ENCODE peak calls at places on chromosomes 12 and 14, in six cellular contexts. Z is thoracic aorta, E is PC-9, M is endodermal cell, Y is psoas muscle, H is left lung. Q is an unnamed sample.

GRCh38 chr14:19800282-19801117 is 3.1 kb upstream of the OR4N2 start:
- DNase-seq in M (no peak), Y (no peak), E (no peak), H (no peak), Z (no peak), Q (peak; percentile 64)

GRCh38 chr12:57404966-57405640 is 25.7 kb downstream of the R3HDM2 start:
- DNase-seq in M (no peak), E (no peak), H (no peak), Y (no peak), Z (no peak), Q (no peak)

GRCh38 chr12:28415755-28416154 is 225.5 kb downstream of the CCDC91 start:
- DNase-seq in M (no peak), Z (no peak), H (no peak), E (no peak), Y (no peak), Q (no peak)

GRCh38 chr12:96431067-96431466 is 30.8 kb upstream of the CDK17 start:
- DNase-seq in H (no peak), M (peak; percentile 59), Y (no peak), E (no peak), Z (no peak), Q (no peak)

GRCh38 chr12:49733219-49734017 is 7.9 kb upstream of the TMBIM6 start:
- DNase-seq in E (no peak), H (no peak), Z (no peak), M (peak; percentile 78), Y (no peak), Q (no peak)

GRCh38 chr14:54348923-54349615 is 47.7 kb upstream of the CDKN3 start:
- DNase-seq in M (peak; percentile 65), Y (peak; percentile 34), H (no peak), Z (no peak), E (no peak), Q (no peak)

GRCh38 chr12:16012086-16012485 is 101.0 kb downstream of the DERA start:
- DNase-seq in Y (peak; percentile 30), H (peak; percentile 47), M (no peak), Z (no peak), E (no peak), Q (no peak)

GRCh38 chr14:65164068-65164824 is 61.9 kb upstream of the MAX start:
- DNase-seq in Z (no peak), M (no peak), Y (no peak), H (no peak), E (peak; percentile 34), Q (no peak)

GRCh38 chr12:6606331-6607131 is 648 bp downstream of the CHD4 start:
- DNase-seq in Z (peak; percentile 43), E (peak; percentile 39), M (peak; percentile 74), Y (peak; percentile 82), H (peak; percentile 71), Q (peak; percentile 88)

GRCh38 chr12:6604254-6605029 is 2.7 kb downstream of the CHD4 start:
- DNase-seq in M (no peak), H (no peak), Z (no peak), Y (no peak), E (no peak), Q (no peak)

GRCh38 chr12:6605425-6606330 is 1.5 kb downstream of the CHD4 start:
- DNase-seq in H (no peak), E (peak; percentile 31), Y (peak; percentile 25), Z (no peak), M (peak; percentile 85), Q (no peak)

GRCh38 chr12:6608592-6609311 is 1.6 kb upstream of the CHD4 start:
- DNase-seq in M (peak; percentile 77), Z (no peak), E (no peak), Y (peak; percentile 41), H (peak; percentile 52), Q (peak; percentile 82)

DNA sequence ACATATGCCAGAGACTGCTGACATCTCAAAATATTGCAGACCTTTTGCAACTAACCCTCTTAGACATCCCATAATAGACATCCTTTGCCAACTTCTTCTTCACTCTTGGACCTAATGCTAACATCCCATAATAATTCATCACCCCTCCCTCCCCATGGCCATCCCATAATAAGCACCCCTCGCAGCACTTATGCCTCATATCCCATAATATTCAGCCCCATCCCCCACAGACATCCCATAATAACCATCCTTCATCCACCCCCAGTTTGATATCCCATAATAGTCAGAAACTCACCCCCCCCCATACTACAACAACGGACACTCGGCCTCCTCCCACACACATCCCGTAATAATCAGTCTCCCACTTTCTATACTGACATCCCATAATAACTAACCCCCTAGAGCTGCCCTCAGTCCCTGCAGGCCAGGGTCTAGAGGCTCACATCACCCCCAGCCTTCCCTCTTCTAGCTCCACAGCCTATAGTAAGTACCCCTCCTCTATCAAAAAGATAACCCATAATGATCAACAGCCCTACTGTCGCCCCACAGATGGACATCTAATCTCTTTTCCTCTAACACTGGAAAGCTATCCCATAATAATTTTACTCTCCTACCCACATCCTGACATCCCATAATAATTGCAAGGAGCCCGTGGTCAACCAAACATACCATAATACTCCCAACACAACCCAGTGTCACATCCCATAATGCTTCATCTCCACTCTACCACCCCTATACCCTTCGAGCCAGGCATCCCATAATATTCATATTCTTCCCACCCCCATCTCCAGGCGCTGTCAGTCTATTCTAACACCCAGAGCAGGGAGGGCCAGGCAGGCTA is 792 bp upstream of the CHD4 start:
- DNase-seq in E (peak; percentile 83), Z (peak; percentile 48), H (no peak), Y (no peak), M (peak; percentile 82), Q (no peak)
- H3K4me3 ChIP-seq in E (no peak overlapping the region), Z (no peak overlapping the region), H (no peak overlapping the region), Y (no peak overlapping the region), M (no peak overlapping the region), Q (no peak overlapping the region)

DNA sequence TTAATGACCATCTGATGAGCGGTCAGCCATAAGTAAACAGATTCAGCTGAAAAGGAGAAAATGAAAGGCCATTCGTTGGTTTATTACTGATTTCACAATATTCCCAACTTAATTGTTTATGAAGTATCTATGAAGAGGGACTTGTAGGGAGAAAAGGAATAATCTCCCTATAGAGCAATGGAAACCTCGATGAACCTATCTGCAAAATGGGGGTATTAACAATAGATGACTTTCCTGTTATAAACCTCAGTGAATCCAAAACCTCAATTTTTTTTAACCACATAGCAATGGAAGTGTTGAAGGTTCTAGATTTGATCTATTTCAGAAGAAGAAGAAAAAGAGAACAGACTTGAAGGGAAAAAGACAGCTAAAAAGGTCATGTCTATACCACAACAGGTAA is 2.0 kb downstream of the WIF1 start:
- DNase-seq in Z (no peak), E (no peak), H (no peak), M (no peak), Y (no peak), Q (no peak)
- H3K27ac ChIP-seq in Z (no peak overlapping the region), E (no peak overlapping the region), H (no peak overlapping the region), M (no peak overlapping the region), Y (no peak overlapping the region), Q (no peak overlapping the region)

GRCh38 chr12:70695361-70696023 is 58.3 kb upstream of the PTPRB start:
- DNase-seq in E (no peak), Y (no peak), H (no peak), Z (no peak), M (no peak), Q (no peak)
- TF ChIP-seq CTCF in E (no peak), Y (no peak), H (no peak), Z (no peak), M (no peak), Q (no peak)

GRCh38 chr14:38992067-38992835 is 110.8 kb downstream of the SEC23A start:
- DNase-seq in E (no peak), H (no peak), Y (no peak), Z (no peak), M (no peak), Q (no peak)
- H3K4me3 ChIP-seq in E (no peak overlapping the region), H (no peak overlapping the region), Y (no peak overlapping the region), Z (no peak overlapping the region), M (no peak overlapping the region), Q (no peak overlapping the region)

GRCh38 chr14:96783306-96784224 is 13.6 kb upstream of the VRK1 start:
- DNase-seq in H (no peak), E (no peak), M (no peak), Y (no peak), Z (no peak), Q (no peak)
- H3K27ac ChIP-seq in H (peak overlapping the region; percentile 65), E (peak overlapping the region; percentile 73), M (no peak overlapping the region), Y (no peak overlapping the region), Z (no peak overlapping the region), Q (no peak overlapping the region)

GRCh38 chr12:13000935-13001724 is 1.1 kb upstream of the HEBP1 start:
- DNase-seq in Y (peak; percentile 58), H (peak; percentile 64), Z (no peak), M (peak; percentile 91), E (peak; percentile 60), Q (peak; percentile 85)
- TF ChIP-seq CTCF in Y (peak; percentile 39), H (peak; percentile 46), Z (peak; percentile 45), M (peak; percentile 78), E (peak; percentile 42), Q (peak; percentile 46)